ENCODE peak calls at places on chromosomes 11 and 22, in four cellular contexts. J is transverse colon, U is GM13976, C is IMR-90. Z is an unnamed sample.

GRCh38 chr11:80241766-80242165 is 800.9 kb upstream of the TENM4 start:
- DNase-seq in J (no peak), U (no peak), C (peak), Z (no peak)

GRCh38 chr22:24694971-24695928 is 79.3 kb downstream of the PIWIL3 start:
- DNase-seq in J (peak), U (no peak), C (no peak), Z (no peak)

GRCh38 chr11:36454991-36455611 is 55.0 kb downstream of the TRAF6 start:
- DNase-seq in J (no peak), U (no peak), C (no peak), Z (no peak)

GRCh38 chr11:17385492-17385891 is 3.0 kb downstream of the KCNJ11 start:
- DNase-seq in J (no peak), U (no peak), C (no peak), Z (no peak)

GRCh38 chr11:64231536-64231935 is 1.2 kb downstream of the DNAJC4 start:
- DNase-seq in J (no peak), U (no peak), C (no peak), Z (no peak)

GRCh38 chr11:44309483-44310197 is at the start of gene ALX4:
- DNase-seq in J (no peak), U (peak), C (no peak), Z (no peak)

GRCh38 chr11:27444801-27445215 is 27.8 kb downstream of the LGR4 start:
- DNase-seq in J (no peak), U (no peak), C (no peak), Z (no peak)

GRCh38 chr11:69385466-69385820 is 91.5 kb downstream of the MYEOV start:
- DNase-seq in J (no peak), U (no peak), C (no peak), Z (no peak)

GRCh38 chr11:30585067-30585891 is 874 bp downstream of the MPPED2 start:
- DNase-seq in J (no peak), U (peak), C (no peak), Z (peak)

GRCh38 chr22:38921801-38922200 is 35.6 kb upstream of the APOBEC3A start:
- DNase-seq in J (no peak), U (no peak), C (no peak), Z (no peak)

GRCh38 chr11:77776455-77776854 is 44.1 kb downstream of the RSF1 start:
- DNase-seq in J (no peak), U (peak), C (peak), Z (no peak)

GRCh38 chr22:50581950-50582561 is 593 bp downstream of the CHKB start:
- DNase-seq in J (peak), U (peak), C (no peak), Z (no peak)

GRCh38 chr11:104946907-104947306 is 21.5 kb downstream of the CASP4 start:
- DNase-seq in J (no peak), U (peak), C (peak), Z (peak)

GRCh38 chr11:75896843-75897419 is 81.9 kb downstream of the UVRAG start:
- DNase-seq in J (no peak), U (no peak), C (peak), Z (no peak)

GRCh38 chr11:89457190-89457589 is 34.0 kb downstream of the NOX4 start:
- DNase-seq in J (no peak), U (no peak), C (no peak), Z (no peak)

GRCh38 chr11:62664405-62665074 is 470 bp downstream of the C11orf98 start:
- DNase-seq in J (peak), U (peak), C (peak), Z (peak)

GRCh38 chr11:47355283-47356128 is 3.0 kb upstream of the MYBPC3 start:
- DNase-seq in J (peak), U (no peak), C (peak), Z (no peak)

GRCh38 chr22:40922484-40923303 is 28.5 kb upstream of the RBX1 start:
- DNase-seq in J (no peak), U (peak), C (peak), Z (peak)

GRCh38 chr11:69342588-69343330 is 48.8 kb downstream of the MYEOV start:
- DNase-seq in J (no peak), U (peak), C (no peak), Z (peak)

GRCh38 chr11:43582837-43583462 is 97.6 kb upstream of the HSD17B12 start:
- DNase-seq in J (no peak), U (no peak), C (no peak), Z (no peak)

GRCh38 chr11:64121637-64122410 is 44.1 kb downstream of the MACROD1 start:
- DNase-seq in J (no peak), U (no peak), C (peak), Z (no peak)

GRCh38 chr11:125071408-125071807 is 8.3 kb downstream of the SLC37A2 start:
- DNase-seq in J (no peak), U (peak), C (no peak), Z (peak)

GRCh38 chr11:5258543-5259262 is 4.1 kb upstream of the HBG2 start:
- DNase-seq in J (no peak), U (no peak), C (no peak), Z (no peak)

GRCh38 chr11:16960250-16960649 is 54.0 kb downstream of the PLEKHA7 start:
- DNase-seq in J (no peak), U (no peak), C (no peak), Z (no peak)

GRCh38 chr11:70066628-70067027 is 11.5 kb upstream of the ANO1 start:
- DNase-seq in J (no peak), U (no peak), C (no peak), Z (no peak)

GRCh38 chr22:24697671-24698082 is 76.8 kb downstream of the PIWIL3 start:
- DNase-seq in J (peak), U (no peak), C (no peak), Z (no peak)

GRCh38 chr11:119222308-119222707 is 16.2 kb downstream of the CBL start:
- DNase-seq in J (no peak), U (no peak), C (peak), Z (no peak)

GRCh38 chr22:38087855-38088254 is 3.9 kb upstream of the SLC16A8 start:
- DNase-seq in J (no peak), U (no peak), C (no peak), Z (no peak)

GRCh38 chr11:96151501-96151900 is 191.5 kb downstream of the MAML2 start:
- DNase-seq in J (no peak), U (no peak), C (no peak), Z (no peak)

GRCh38 chr22:50074056-50074455 is 11.2 kb downstream of the MLC1 start:
- DNase-seq in J (no peak), U (no peak), C (no peak), Z (no peak)

GRCh38 chr22:26462971-26463661 is 20.5 kb downstream of the HPS4 start:
- DNase-seq in J (no peak), U (no peak), C (peak), Z (no peak)

GRCh38 chr22:41226728-41227655 is 13.7 kb downstream of the CHADL start:
- DNase-seq in J (no peak), U (no peak), C (no peak), Z (no peak)

GRCh38 chr11:50071584-50072225 is 39.0 kb downstream of the OR4C45 start:
- DNase-seq in J (no peak), U (no peak), C (no peak), Z (no peak)

GRCh38 chr22:32204856-32205722 is at the start of gene RFPL2:
- DNase-seq in J (peak), U (peak), C (peak), Z (peak)

GRCh38 chr11:68941324-68942089 is 37.8 kb downstream of the IGHMBP2 start:
- DNase-seq in J (no peak), U (peak), C (no peak), Z (no peak)

GRCh38 chr22:36816635-36817428 is at the start of gene PVALB:
- DNase-seq in J (no peak), U (no peak), C (peak), Z (no peak)

GRCh38 chr22:50399751-50400331 is 56.7 kb downstream of the PPP6R2 start:
- DNase-seq in J (peak), U (peak), C (no peak), Z (peak)

GRCh38 chr11:33534575-33534974 is 166.1 kb downstream of the C11orf91 start:
- DNase-seq in J (no peak), U (no peak), C (peak), Z (no peak)

GRCh38 chr11:33531743-33532181 is 168.9 kb downstream of the C11orf91 start:
- DNase-seq in J (no peak), U (no peak), C (peak), Z (no peak)

GRCh38 chr11:33532720-33533119 is 167.9 kb downstream of the C11orf91 start:
- DNase-seq in J (no peak), U (no peak), C (no peak), Z (no peak)

GRCh38 chr11:33532257-33532656 is 168.4 kb downstream of the C11orf91 start:
- DNase-seq in J (no peak), U (no peak), C (no peak), Z (no peak)

GRCh38 chr11:33533668-33534067 is 167.0 kb downstream of the C11orf91 start:
- DNase-seq in J (no peak), U (no peak), C (peak), Z (no peak)
- TF ChIP-seq CTCF in J (no peak), U (no peak), C (no peak), Z (no peak)

GRCh38 chr22:20128619-20128901 is 3.0 kb upstream of the ZDHHC8 start:
- DNase-seq in J (no peak), U (no peak), C (no peak), Z (no peak)

GRCh38 chr22:20130319-20130718 is 1.3 kb upstream of the ZDHHC8 start:
- DNase-seq in J (no peak), U (no peak), C (no peak), Z (no peak)

GRCh38 chr22:20129747-20130014 is 1.9 kb upstream of the ZDHHC8 start:
- DNase-seq in J (no peak), U (no peak), C (no peak), Z (no peak)

GRCh38 chr22:20127869-20128618 is 3.6 kb upstream of the ZDHHC8 start:
- DNase-seq in J (no peak), U (no peak), C (no peak), Z (no peak)

DNA sequence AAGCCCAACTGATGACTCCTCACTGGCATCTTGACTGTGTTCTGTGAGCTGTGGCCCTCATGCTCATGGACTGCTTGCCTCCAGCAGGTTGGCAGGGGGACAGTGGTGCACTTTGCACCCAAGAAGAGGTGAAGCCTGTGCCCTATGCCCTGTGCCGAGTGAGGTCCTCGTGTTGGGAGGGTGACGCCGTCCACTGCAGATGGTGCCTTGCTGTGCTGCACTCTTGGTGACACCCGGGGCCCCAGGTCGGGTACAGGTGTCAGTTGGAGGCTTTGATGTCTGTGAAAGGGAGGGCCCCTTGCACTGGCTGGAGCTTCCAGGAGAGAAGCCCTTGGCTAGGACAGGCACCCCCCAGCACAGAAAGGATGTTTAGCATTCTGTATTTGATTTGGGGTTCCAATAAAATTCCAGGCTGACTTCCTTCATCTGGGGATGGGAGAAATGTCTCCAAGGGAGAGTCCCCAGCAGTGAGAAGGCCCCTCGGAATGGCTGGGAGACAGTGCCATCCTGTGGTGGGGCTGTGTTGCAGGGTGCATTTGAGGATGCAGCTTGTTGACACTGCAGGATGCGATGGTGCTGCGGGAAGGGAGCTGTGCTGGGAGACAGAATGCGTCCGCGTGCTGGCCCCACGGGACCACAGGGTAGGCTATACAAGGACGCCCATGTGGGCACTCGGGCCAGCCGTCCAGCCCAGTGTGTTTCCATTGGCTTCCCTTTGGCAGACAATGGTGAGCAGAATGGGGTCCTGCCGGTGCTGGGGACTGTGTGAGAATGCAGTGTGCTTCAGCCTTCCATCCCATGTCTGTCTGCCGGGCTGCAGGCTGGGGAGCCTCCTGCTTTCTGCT is 2.5 kb upstream of the ZDHHC8 start:
- DNase-seq in J (peak), U (no peak), C (peak), Z (no peak)
- TF ChIP-seq CTCF in J (peak), U (peak), C (peak), Z (peak)

GRCh38 chr11:1768141-1768469 is 4.4 kb upstream of the CTSD start:
- DNase-seq in J (no peak), U (no peak), C (no peak), Z (no peak)

GRCh38 chr11:1763796-1764661 is at the start of gene CTSD:
- DNase-seq in J (peak), U (peak), C (peak), Z (peak)

GRCh38 chr11:1766719-1767398 is 3.1 kb upstream of the CTSD start:
- DNase-seq in J (no peak), U (no peak), C (no peak), Z (no peak)

GRCh38 chr11:1767399-1768140 is 3.8 kb upstream of the CTSD start:
- DNase-seq in J (no peak), U (no peak), C (no peak), Z (no peak)

DNA sequence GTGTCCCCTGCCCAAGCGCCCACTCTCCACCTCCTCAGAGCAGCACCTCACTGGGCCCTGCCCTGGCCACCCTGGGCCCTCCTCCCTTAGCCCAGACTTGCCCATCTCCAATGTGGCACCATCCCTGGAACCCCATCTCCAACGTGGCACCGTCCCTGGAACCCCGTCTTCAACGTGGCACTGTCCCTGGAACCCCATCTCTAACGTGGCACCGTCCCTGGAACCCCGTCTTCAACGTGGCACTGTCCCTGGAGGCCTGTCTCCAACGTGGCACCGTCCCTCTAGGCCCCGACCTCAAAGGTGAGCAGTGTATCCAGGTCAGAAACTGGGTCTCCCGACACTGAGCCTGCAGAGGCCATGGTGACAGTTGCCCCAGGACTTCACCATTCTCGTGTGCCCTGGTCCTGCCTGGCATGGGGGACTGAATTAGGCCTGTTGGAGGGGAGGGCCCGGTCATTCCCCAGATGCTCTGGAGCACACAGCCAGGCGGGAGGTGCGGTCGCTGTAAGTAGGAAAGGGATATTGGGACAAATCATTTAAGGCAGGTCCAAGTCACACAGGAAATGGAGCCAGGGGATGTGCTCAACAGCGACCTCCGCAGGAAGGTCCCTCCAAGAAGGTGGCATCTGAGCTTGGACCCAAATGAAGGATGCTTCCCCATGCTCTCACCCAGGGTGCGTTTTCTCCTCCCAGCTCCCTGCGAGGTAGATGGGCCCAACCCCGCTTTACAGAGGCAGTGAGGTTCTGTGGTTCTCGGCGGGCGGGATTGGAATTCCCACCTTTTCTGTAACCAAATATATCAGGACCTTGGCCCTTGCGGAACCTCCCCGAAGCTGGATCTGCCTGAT is 2.4 kb upstream of the CTSD start:
- DNase-seq in J (no peak), U (no peak), C (no peak), Z (no peak)
- TF ChIP-seq CTCF in J (no peak), U (peak), C (peak), Z (no peak)

DNA sequence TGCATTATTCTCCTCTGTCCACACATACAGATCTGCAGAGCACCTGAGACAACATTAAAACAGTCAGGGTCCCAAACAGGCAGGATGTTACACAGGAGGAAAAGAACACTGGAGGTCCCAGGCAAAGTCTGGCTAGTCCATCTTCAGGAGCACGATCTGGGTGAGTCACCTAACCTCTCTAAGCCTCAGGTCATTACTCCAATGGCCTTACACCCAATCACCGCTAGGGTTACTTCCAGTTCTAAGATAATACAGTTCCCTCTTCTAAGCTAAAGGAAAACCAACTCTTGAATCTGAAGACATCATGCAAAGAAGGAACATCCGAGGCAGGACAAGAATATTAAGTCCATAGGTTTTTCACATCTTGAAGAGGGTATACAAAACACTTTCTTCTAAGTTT is 24.5 kb downstream of the ASCC2 start:
- DNase-seq in J (no peak), U (no peak), C (no peak), Z (no peak)
- TF ChIP-seq CTCF in J (no peak), U (no peak), C (peak), Z (no peak)

DNA sequence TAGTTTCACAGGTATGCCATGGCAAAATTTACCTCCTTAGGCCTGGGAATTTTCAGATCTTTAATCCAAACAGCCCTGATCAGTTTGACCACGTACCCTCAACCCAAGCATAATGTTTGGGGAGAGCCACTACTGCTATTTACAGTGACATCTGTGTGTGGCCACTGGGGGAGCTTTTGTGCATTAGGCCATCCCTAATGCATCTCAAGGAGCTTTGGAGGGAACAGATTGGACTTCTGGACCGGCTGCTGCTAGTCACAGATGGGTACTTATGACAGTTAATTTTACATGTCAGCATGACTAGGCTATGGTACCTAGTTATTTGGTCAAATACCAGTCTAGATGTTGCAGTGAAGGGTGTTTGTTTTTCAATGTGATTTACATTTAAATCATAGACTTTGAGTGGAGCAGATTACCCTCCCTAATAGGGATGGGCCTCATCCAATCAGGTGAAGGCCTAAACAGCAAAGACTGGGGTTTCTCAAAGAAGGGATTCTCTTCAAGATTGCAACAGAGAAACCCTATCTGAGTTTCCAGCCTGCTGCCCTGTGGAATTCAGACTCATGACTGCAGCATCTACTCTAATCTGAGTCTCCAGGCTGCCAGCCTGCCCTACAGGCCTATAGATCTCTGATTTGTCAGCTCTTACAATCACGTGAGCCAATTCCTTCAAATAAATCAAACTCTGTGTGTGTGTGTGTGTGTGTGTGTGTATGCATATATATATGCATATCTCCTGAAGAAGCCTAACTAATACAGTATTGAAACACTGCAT is 37.9 kb upstream of the GALNT18 start:
- DNase-seq in J (no peak), U (no peak), C (no peak), Z (no peak)
- TF ChIP-seq CTCF in J (no peak), U (peak), C (no peak), Z (peak)

GRCh38 chr11:61596990-61597389 is 16.1 kb upstream of the SYT7 start:
- DNase-seq in J (no peak), U (no peak), C (no peak), Z (no peak)
- TF ChIP-seq CTCF in J (no peak), U (no peak), C (no peak), Z (no peak)

GRCh38 chr11:13486926-13487660 is 8.7 kb downstream of the PTH start:
- DNase-seq in J (peak), U (peak), C (no peak), Z (no peak)

GRCh38 chr11:13487661-13488030 is 8.2 kb downstream of the PTH start:
- DNase-seq in J (no peak), U (peak), C (peak), Z (no peak)
- TF ChIP-seq CTCF in J (peak), U (peak), C (peak), Z (peak)

Z was measured in GM10248.